ENCODE peak calls at places on chromosomes 11 and 22, in four cellular contexts. S is HepG2, L is H1, Y is SK-N-SH. G is an unnamed sample.
A peak's percentile ranks its signal among the peaks of the same experiment; 100 is the strongest.

GRCh38 chr11:28674432-28675076 is 566.4 kb downstream of the METTL15 start:
- DNase-seq in S (no peak), L (peak; percentile 61), Y (peak; percentile 28), G (no peak)

GRCh38 chr11:23990346-23990745 is 506.5 kb upstream of the LUZP2 start:
- DNase-seq in S (no peak), L (no peak), Y (no peak), G (no peak)

GRCh38 chr11:29272019-29272654 is 744.7 kb downstream of the KCNA4 start:
- DNase-seq in S (no peak), L (no peak), Y (no peak), G (no peak)

GRCh38 chr11:88618716-88619462 is 281.4 kb upstream of the CTSC start:
- DNase-seq in S (no peak), L (no peak), Y (no peak), G (no peak)

GRCh38 chr11:112016765-112017356 is 8.3 kb upstream of the DLAT start:
- DNase-seq in S (no peak), L (no peak), Y (no peak), G (no peak)

GRCh38 chr11:19843106-19843505 is 130.5 kb downstream of the NAV2 start:
- DNase-seq in S (no peak), L (no peak), Y (no peak), G (no peak)

GRCh38 chr11:64870893-64871849 is 7.2 kb downstream of the EHD1 start:
- DNase-seq in S (no peak), L (no peak), Y (no peak), G (no peak)

GRCh38 chr11:106304274-106304673 is 226.8 kb downstream of the AASDHPPT start:
- DNase-seq in S (no peak), L (no peak), Y (no peak), G (no peak)

GRCh38 chr22:26547426-26547825 is 35.2 kb upstream of the TFIP11 start:
- DNase-seq in S (no peak), L (no peak), Y (no peak), G (no peak)

GRCh38 chr11:67438121-67438902 is 830 bp upstream of the PTPRCAP start:
- DNase-seq in S (no peak), L (no peak), Y (no peak), G (no peak)

GRCh38 chr22:27997538-27997937 is 78.5 kb upstream of the PITPNB start:
- DNase-seq in S (no peak), L (no peak), Y (no peak), G (no peak)

GRCh38 chr11:28702450-28702790 is 594.2 kb downstream of the METTL15 start:
- DNase-seq in S (no peak), L (no peak), Y (no peak), G (no peak)

GRCh38 chr22:18022851-18023250 is 1.5 kb downstream of the MICAL3 start:
- DNase-seq in S (no peak), L (no peak), Y (no peak), G (no peak)

GRCh38 chr11:129374993-129375721 is 491 bp upstream of the BARX2 start:
- DNase-seq in S (no peak), L (peak; percentile 70), Y (peak; percentile 49), G (no peak)

GRCh38 chr11:112555491-112556364 is 295.1 kb upstream of the PLET1 start:
- DNase-seq in S (peak; percentile 21), L (peak; percentile 94), Y (peak; percentile 66), G (no peak)

GRCh38 chr11:405323-405975 is 9.3 kb downstream of the SIGIRR start:
- DNase-seq in S (no peak), L (peak; percentile 54), Y (no peak), G (no peak)

GRCh38 chr11:130846606-130847005 is 69.7 kb downstream of the SNX19 start:
- DNase-seq in S (peak; percentile 20), L (no peak), Y (no peak), G (no peak)

GRCh38 chr11:69114811-69115523 is 40.8 kb upstream of the SMIM38 start:
- DNase-seq in S (no peak), L (no peak), Y (no peak), G (no peak)

GRCh38 chr11:87300640-87301381 is 263.1 kb downstream of the TMEM135 start:
- DNase-seq in S (no peak), L (no peak), Y (no peak), G (no peak)

GRCh38 chr11:128804481-128804880 is 62.6 kb downstream of the KCNJ1 start:
- DNase-seq in S (no peak), L (no peak), Y (no peak), G (no peak)

GRCh38 chr11:102347526-102348331 is 715 bp downstream of the BIRC2 start:
- DNase-seq in S (peak; percentile 38), L (no peak), Y (peak; percentile 27), G (no peak)

GRCh38 chr22:22210889-22211833 is 33.4 kb upstream of the VPREB1 start:
- DNase-seq in S (no peak), L (no peak), Y (no peak), G (no peak)

GRCh38 chr11:15119826-15120225 is 5.1 kb downstream of the INSC start:
- DNase-seq in S (no peak), L (no peak), Y (no peak), G (no peak)

GRCh38 chr11:119389611-119390254 is 8.2 kb upstream of the USP2 start:
- DNase-seq in S (no peak), L (peak; percentile 83), Y (no peak), G (no peak)

GRCh38 chr22:50473855-50474671 is 772 bp downstream of the SBF1 start:
- DNase-seq in S (no peak), L (no peak), Y (peak; percentile 81), G (no peak)

GRCh38 chr22:38032681-38033521 is 24.3 kb upstream of the PICK1 start:
- DNase-seq in S (peak; percentile 51), L (no peak), Y (no peak), G (no peak)

GRCh38 chr11:116180806-116181600 is 591.8 kb downstream of the BUD13 start:
- DNase-seq in S (no peak), L (no peak), Y (peak; percentile 83), G (no peak)

GRCh38 chr22:42717197-42717967 is 3.3 kb downstream of the A4GALT start:
- DNase-seq in S (no peak), L (no peak), Y (no peak), G (no peak)

GRCh38 chr22:43852605-43853327 is 9.5 kb downstream of the SULT4A1 start:
- DNase-seq in S (no peak), L (no peak), Y (no peak), G (no peak)
- TF ChIP-seq TCF12 in S (no peak), L (no peak), Y (no peak), G (no peak)

DNA sequence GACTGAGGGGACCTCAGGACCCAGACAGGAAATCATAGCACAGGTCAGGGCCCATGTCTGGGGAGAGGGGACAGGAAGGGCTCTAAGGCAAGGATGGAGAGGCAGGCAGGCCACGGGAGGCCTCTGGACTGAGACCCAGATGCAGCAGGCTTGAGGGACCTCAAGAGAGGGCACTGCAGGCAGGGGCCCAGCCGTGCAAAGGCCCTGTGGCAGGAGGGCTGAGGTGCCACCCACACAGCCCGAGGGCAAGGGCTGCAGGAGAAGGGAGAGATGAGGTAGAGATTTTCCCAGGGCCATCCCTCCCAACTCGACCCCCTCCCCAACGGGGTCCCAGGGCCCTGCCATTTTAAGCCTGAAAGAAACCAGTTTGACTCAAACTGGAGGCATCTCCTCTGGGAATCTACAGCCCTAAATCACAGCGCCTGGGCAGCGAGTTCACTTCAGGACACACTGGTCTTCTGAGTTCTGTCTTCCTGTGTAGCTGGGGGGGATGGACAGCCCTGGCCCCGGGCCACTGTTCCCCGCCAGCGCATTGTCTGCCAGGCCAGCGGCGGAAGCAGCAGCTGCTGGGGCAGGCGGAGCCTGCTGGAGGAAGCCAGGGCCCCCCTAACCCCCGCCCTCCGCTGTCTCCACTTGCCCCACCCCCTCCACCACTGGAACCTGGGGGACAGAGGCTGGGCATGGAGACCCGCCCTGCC is 20.3 kb upstream of the WNT7B start:
- DNase-seq in S (no peak), L (no peak), Y (no peak), G (no peak)
- TF ChIP-seq TCF12 in S (no peak), L (no peak), Y (peak; percentile 79), G (no peak)

GRCh38 chr11:9525116-9525515 is 48.4 kb upstream of the WEE1 start:
- DNase-seq in S (no peak), L (no peak), Y (no peak), G (no peak)
- TF ChIP-seq TCF12 in S (no peak), L (no peak), Y (no peak), G (no peak)

DNA sequence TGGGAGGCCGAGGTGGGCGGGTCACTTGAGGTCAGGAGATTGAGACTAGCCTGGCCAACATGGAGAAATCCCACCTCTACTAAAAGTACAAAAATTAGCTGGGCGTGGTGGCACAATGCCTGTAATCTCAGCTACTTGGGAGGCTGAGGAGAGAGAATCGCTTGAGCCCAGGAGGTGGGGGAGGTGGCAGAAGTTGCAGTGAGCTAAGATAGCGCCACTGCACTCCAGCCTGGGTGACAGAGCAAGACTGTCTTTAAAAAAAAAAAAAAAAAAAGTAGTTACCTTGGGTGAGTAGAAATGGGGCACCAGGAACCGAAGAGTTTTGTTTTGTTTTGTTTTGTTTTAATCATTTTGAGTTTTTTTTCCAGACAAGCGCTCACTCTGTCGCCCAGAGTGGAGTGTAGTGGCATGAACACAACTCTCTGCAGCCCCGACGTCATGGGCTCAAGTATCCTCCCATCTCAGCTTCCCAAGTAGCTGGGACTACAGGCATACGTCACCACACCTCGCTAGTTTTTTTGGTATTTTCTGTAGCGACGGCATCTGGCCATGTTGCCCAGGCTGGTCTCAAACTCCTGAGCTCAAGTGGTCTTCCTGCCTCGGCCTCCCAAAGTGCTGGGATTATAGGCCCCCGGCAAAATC is 15.8 kb downstream of the THAP12 start:
- DNase-seq in S (no peak), L (no peak), Y (no peak), G (no peak)
- TF ChIP-seq TCF12 in S (no peak), L (no peak), Y (no peak), G (no peak)

GRCh38 chr11:9755561-9755960 is 91.7 kb downstream of the SWAP70 start:
- DNase-seq in S (no peak), L (no peak), Y (no peak), G (no peak)
- TF ChIP-seq TCF12 in S (no peak), L (no peak), Y (no peak), G (no peak)

GRCh38 chr11:35786918-35787557 is 124.5 kb downstream of the TRIM44 start:
- DNase-seq in S (no peak), L (no peak), Y (peak; percentile 19), G (no peak)
- TF ChIP-seq TCF12 in S (no peak), L (no peak), Y (peak; percentile 81), G (no peak)

GRCh38 chr11:123363556-123363955 is 66.5 kb upstream of the GRAMD1B start:
- DNase-seq in S (no peak), L (no peak), Y (no peak), G (no peak)
- TF ChIP-seq TCF12 in S (no peak), L (no peak), Y (no peak), G (no peak)

GRCh38 chr11:125250316-125250870 is 85.8 kb downstream of the PKNOX2 start:
- DNase-seq in S (no peak), L (no peak), Y (no peak), G (no peak)

GRCh38 chr11:125253289-125253688 is 88.7 kb downstream of the PKNOX2 start:
- DNase-seq in S (no peak), L (no peak), Y (no peak), G (no peak)

GRCh38 chr11:125256471-125257010 is 92.0 kb downstream of the PKNOX2 start:
- DNase-seq in S (no peak), L (no peak), Y (no peak), G (no peak)

GRCh38 chr11:125253795-125254525 is 89.4 kb downstream of the PKNOX2 start:
- DNase-seq in S (no peak), L (no peak), Y (no peak), G (no peak)

GRCh38 chr11:125251956-125252355 is 87.4 kb downstream of the PKNOX2 start:
- DNase-seq in S (no peak), L (no peak), Y (no peak), G (no peak)
- TF ChIP-seq TCF12 in S (no peak), L (no peak), Y (no peak), G (no peak)